ENCODE peak calls at places on chromosomes 6 and 20, in ten cellular contexts. One of them, this sample, is unnamed.

GRCh38 chr20:62219101-62219991 is 732 bp downstream of the HRH3 start:
- DNase-seq in choroid plexus epithelial cell: peak
- DNase-seq in astrocyte of the cerebellum: no peak
- DNase-seq in dorsolateral prefrontal cortex: no peak
- DNase-seq in iPS DF 6.9: no peak
- DNase-seq in stomach: no peak
- DNase-seq in CD8-positive, alpha-beta memory T cell: no peak
- DNase-seq in endothelial cell of umbilical vein: no peak
- DNase-seq in tibial artery: no peak
- DNase-seq in astrocyte of the spinal cord: no peak
- DNase-seq in this sample: no peak

GRCh38 chr6:51462896-51463679 is 624.3 kb downstream of the PKHD1 start:
- DNase-seq in choroid plexus epithelial cell: no peak
- DNase-seq in astrocyte of the cerebellum: no peak
- DNase-seq in dorsolateral prefrontal cortex: no peak
- DNase-seq in iPS DF 6.9: no peak
- DNase-seq in stomach: no peak
- DNase-seq in CD8-positive, alpha-beta memory T cell: no peak
- DNase-seq in endothelial cell of umbilical vein: no peak
- DNase-seq in tibial artery: no peak
- DNase-seq in astrocyte of the spinal cord: no peak
- DNase-seq in this sample: no peak

GRCh38 chr6:88561034-88561973 is 395.2 kb upstream of the CNR1 start:
- DNase-seq in choroid plexus epithelial cell: no peak
- DNase-seq in astrocyte of the cerebellum: no peak
- DNase-seq in dorsolateral prefrontal cortex: no peak
- DNase-seq in iPS DF 6.9: no peak
- DNase-seq in stomach: no peak
- DNase-seq in CD8-positive, alpha-beta memory T cell: no peak
- DNase-seq in endothelial cell of umbilical vein: no peak
- DNase-seq in tibial artery: no peak
- DNase-seq in astrocyte of the spinal cord: no peak
- DNase-seq in this sample: no peak

GRCh38 chr6:69871107-69871506 is 4.8 kb downstream of the COL19A1 start:
- DNase-seq in choroid plexus epithelial cell: no peak
- DNase-seq in astrocyte of the cerebellum: no peak
- DNase-seq in dorsolateral prefrontal cortex: no peak
- DNase-seq in iPS DF 6.9: no peak
- DNase-seq in stomach: no peak
- DNase-seq in CD8-positive, alpha-beta memory T cell: no peak
- DNase-seq in endothelial cell of umbilical vein: no peak
- DNase-seq in tibial artery: no peak
- DNase-seq in astrocyte of the spinal cord: no peak
- DNase-seq in this sample: no peak

GRCh38 chr6:4358414-4359107 is 223.2 kb upstream of the ECI2 start:
- DNase-seq in choroid plexus epithelial cell: peak
- DNase-seq in astrocyte of the cerebellum: peak
- DNase-seq in dorsolateral prefrontal cortex: peak
- DNase-seq in iPS DF 6.9: peak
- DNase-seq in stomach: peak
- DNase-seq in CD8-positive, alpha-beta memory T cell: no peak
- DNase-seq in endothelial cell of umbilical vein: peak
- DNase-seq in tibial artery: peak
- DNase-seq in astrocyte of the spinal cord: peak
- DNase-seq in this sample: peak

GRCh38 chr6:113350521-113350920 is 506.6 kb upstream of the MARCKS start:
- DNase-seq in choroid plexus epithelial cell: peak
- DNase-seq in astrocyte of the cerebellum: no peak
- DNase-seq in dorsolateral prefrontal cortex: no peak
- DNase-seq in iPS DF 6.9: no peak
- DNase-seq in stomach: no peak
- DNase-seq in CD8-positive, alpha-beta memory T cell: no peak
- DNase-seq in endothelial cell of umbilical vein: no peak
- DNase-seq in tibial artery: no peak
- DNase-seq in astrocyte of the spinal cord: no peak
- DNase-seq in this sample: no peak

GRCh38 chr20:62202083-62202395 is 18.0 kb downstream of the HRH3 start:
- DNase-seq in choroid plexus epithelial cell: no peak
- DNase-seq in astrocyte of the cerebellum: no peak
- DNase-seq in dorsolateral prefrontal cortex: no peak
- DNase-seq in iPS DF 6.9: no peak
- DNase-seq in stomach: no peak
- DNase-seq in CD8-positive, alpha-beta memory T cell: no peak
- DNase-seq in endothelial cell of umbilical vein: no peak
- DNase-seq in tibial artery: no peak
- DNase-seq in astrocyte of the spinal cord: no peak
- DNase-seq in this sample: no peak

GRCh38 chr20:2301164-2301622 is 5.4 kb downstream of the TGM3 start:
- DNase-seq in choroid plexus epithelial cell: no peak
- DNase-seq in astrocyte of the cerebellum: no peak
- DNase-seq in dorsolateral prefrontal cortex: no peak
- DNase-seq in iPS DF 6.9: no peak
- DNase-seq in stomach: no peak
- DNase-seq in CD8-positive, alpha-beta memory T cell: no peak
- DNase-seq in endothelial cell of umbilical vein: no peak
- DNase-seq in tibial artery: peak
- DNase-seq in astrocyte of the spinal cord: no peak
- DNase-seq in this sample: peak

GRCh38 chr20:50758992-50759391 is 27.6 kb downstream of the PARD6B start:
- DNase-seq in choroid plexus epithelial cell: no peak
- DNase-seq in astrocyte of the cerebellum: no peak
- DNase-seq in dorsolateral prefrontal cortex: no peak
- DNase-seq in iPS DF 6.9: no peak
- DNase-seq in stomach: no peak
- DNase-seq in CD8-positive, alpha-beta memory T cell: no peak
- DNase-seq in endothelial cell of umbilical vein: no peak
- DNase-seq in tibial artery: no peak
- DNase-seq in astrocyte of the spinal cord: no peak
- DNase-seq in this sample: no peak

GRCh38 chr20:11895832-11896484 is 21.7 kb upstream of the BTBD3 start:
- DNase-seq in choroid plexus epithelial cell: peak
- DNase-seq in astrocyte of the cerebellum: no peak
- DNase-seq in dorsolateral prefrontal cortex: no peak
- DNase-seq in iPS DF 6.9: no peak
- DNase-seq in stomach: no peak
- DNase-seq in CD8-positive, alpha-beta memory T cell: no peak
- DNase-seq in endothelial cell of umbilical vein: no peak
- DNase-seq in tibial artery: no peak
- DNase-seq in astrocyte of the spinal cord: peak
- DNase-seq in this sample: no peak

GRCh38 chr6:83431545-83432165 is 804 bp upstream of the ME1 start:
- DNase-seq in choroid plexus epithelial cell: no peak
- DNase-seq in astrocyte of the cerebellum: no peak
- DNase-seq in dorsolateral prefrontal cortex: no peak
- DNase-seq in iPS DF 6.9: no peak
- DNase-seq in stomach: peak
- DNase-seq in CD8-positive, alpha-beta memory T cell: no peak
- DNase-seq in endothelial cell of umbilical vein: no peak
- DNase-seq in tibial artery: no peak
- DNase-seq in astrocyte of the spinal cord: no peak
- DNase-seq in this sample: peak

GRCh38 chr6:144853603-144854002 is 568.5 kb downstream of the UTRN start:
- DNase-seq in choroid plexus epithelial cell: no peak
- DNase-seq in astrocyte of the cerebellum: no peak
- DNase-seq in dorsolateral prefrontal cortex: no peak
- DNase-seq in iPS DF 6.9: no peak
- DNase-seq in stomach: no peak
- DNase-seq in CD8-positive, alpha-beta memory T cell: no peak
- DNase-seq in endothelial cell of umbilical vein: no peak
- DNase-seq in tibial artery: no peak
- DNase-seq in astrocyte of the spinal cord: no peak
- DNase-seq in this sample: no peak

GRCh38 chr6:144695858-144696533 is 410.9 kb downstream of the UTRN start:
- DNase-seq in choroid plexus epithelial cell: no peak
- DNase-seq in astrocyte of the cerebellum: no peak
- DNase-seq in dorsolateral prefrontal cortex: no peak
- DNase-seq in iPS DF 6.9: no peak
- DNase-seq in stomach: no peak
- DNase-seq in CD8-positive, alpha-beta memory T cell: no peak
- DNase-seq in endothelial cell of umbilical vein: no peak
- DNase-seq in tibial artery: no peak
- DNase-seq in astrocyte of the spinal cord: no peak
- DNase-seq in this sample: no peak

GRCh38 chr6:98601697-98602096 is 232.7 kb upstream of the POU3F2 start:
- DNase-seq in choroid plexus epithelial cell: no peak
- DNase-seq in astrocyte of the cerebellum: no peak
- DNase-seq in dorsolateral prefrontal cortex: no peak
- DNase-seq in iPS DF 6.9: no peak
- DNase-seq in stomach: no peak
- DNase-seq in CD8-positive, alpha-beta memory T cell: no peak
- DNase-seq in endothelial cell of umbilical vein: no peak
- DNase-seq in tibial artery: no peak
- DNase-seq in astrocyte of the spinal cord: no peak
- DNase-seq in this sample: no peak

GRCh38 chr6:128173290-128173689 is 272.4 kb upstream of the THEMIS start:
- DNase-seq in choroid plexus epithelial cell: peak
- DNase-seq in astrocyte of the cerebellum: no peak
- DNase-seq in dorsolateral prefrontal cortex: no peak
- DNase-seq in iPS DF 6.9: no peak
- DNase-seq in stomach: no peak
- DNase-seq in CD8-positive, alpha-beta memory T cell: no peak
- DNase-seq in endothelial cell of umbilical vein: no peak
- DNase-seq in tibial artery: no peak
- DNase-seq in astrocyte of the spinal cord: no peak
- DNase-seq in this sample: no peak

GRCh38 chr6:130527173-130527572 is 161.4 kb downstream of the TMEM200A start:
- DNase-seq in choroid plexus epithelial cell: no peak
- DNase-seq in astrocyte of the cerebellum: no peak
- DNase-seq in dorsolateral prefrontal cortex: no peak
- DNase-seq in iPS DF 6.9: no peak
- DNase-seq in stomach: no peak
- DNase-seq in CD8-positive, alpha-beta memory T cell: no peak
- DNase-seq in endothelial cell of umbilical vein: no peak
- DNase-seq in tibial artery: no peak
- DNase-seq in astrocyte of the spinal cord: no peak
- DNase-seq in this sample: no peak
- H3K4me3 ChIP-seq in choroid plexus epithelial cell: no peak
- H3K4me3 ChIP-seq in astrocyte of the cerebellum: no peak
- H3K4me3 ChIP-seq in dorsolateral prefrontal cortex: no peak
- H3K4me3 ChIP-seq in iPS DF 6.9: no peak
- H3K4me3 ChIP-seq in stomach: no peak
- H3K4me3 ChIP-seq in CD8-positive, alpha-beta memory T cell: no peak
- H3K4me3 ChIP-seq in endothelial cell of umbilical vein: no peak
- H3K4me3 ChIP-seq in tibial artery: no peak
- H3K4me3 ChIP-seq in astrocyte of the spinal cord: no peak
- H3K4me3 ChIP-seq in this sample: no peak

GRCh38 chr20:44208165-44208564 is 2.4 kb downstream of the OSER1 start:
- DNase-seq in choroid plexus epithelial cell: no peak
- DNase-seq in astrocyte of the cerebellum: no peak
- DNase-seq in dorsolateral prefrontal cortex: no peak
- DNase-seq in iPS DF 6.9: no peak
- DNase-seq in stomach: no peak
- DNase-seq in CD8-positive, alpha-beta memory T cell: no peak
- DNase-seq in endothelial cell of umbilical vein: no peak
- DNase-seq in tibial artery: no peak
- DNase-seq in astrocyte of the spinal cord: no peak
- DNase-seq in this sample: no peak
- H3K4me3 ChIP-seq in choroid plexus epithelial cell: no peak
- H3K4me3 ChIP-seq in astrocyte of the cerebellum: no peak
- H3K4me3 ChIP-seq in dorsolateral prefrontal cortex: no peak
- H3K4me3 ChIP-seq in iPS DF 6.9: no peak
- H3K4me3 ChIP-seq in stomach: peak
- H3K4me3 ChIP-seq in CD8-positive, alpha-beta memory T cell: no peak
- H3K4me3 ChIP-seq in endothelial cell of umbilical vein: no peak
- H3K4me3 ChIP-seq in tibial artery: peak
- H3K4me3 ChIP-seq in astrocyte of the spinal cord: no peak
- H3K4me3 ChIP-seq in this sample: peak

DNA sequence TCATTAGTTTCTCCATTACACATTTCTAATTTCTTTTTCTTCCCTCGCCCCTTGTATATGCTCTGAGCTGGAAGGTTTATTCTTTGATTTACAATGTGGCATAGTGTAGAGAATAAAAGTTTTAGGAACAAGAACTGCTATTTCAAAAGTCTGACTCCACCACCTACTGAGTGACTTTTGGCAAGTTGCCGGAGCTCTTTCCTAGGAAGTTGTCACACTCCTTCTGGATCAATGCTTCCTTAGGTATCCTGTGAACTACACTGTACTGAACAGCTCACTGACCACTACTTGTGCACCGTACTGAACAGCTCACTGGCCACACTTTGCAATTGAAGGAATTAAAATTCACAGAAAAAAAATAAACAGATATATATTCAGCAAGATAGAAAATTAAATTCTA is 458.2 kb downstream of the FRK start:
- DNase-seq in choroid plexus epithelial cell: no peak
- DNase-seq in astrocyte of the cerebellum: peak
- DNase-seq in dorsolateral prefrontal cortex: no peak
- DNase-seq in iPS DF 6.9: no peak
- DNase-seq in stomach: no peak
- DNase-seq in CD8-positive, alpha-beta memory T cell: no peak
- DNase-seq in endothelial cell of umbilical vein: no peak
- DNase-seq in tibial artery: no peak
- DNase-seq in astrocyte of the spinal cord: no peak
- DNase-seq in this sample: no peak
- H3K4me3 ChIP-seq in choroid plexus epithelial cell: no peak
- H3K4me3 ChIP-seq in astrocyte of the cerebellum: no peak
- H3K4me3 ChIP-seq in dorsolateral prefrontal cortex: no peak
- H3K4me3 ChIP-seq in iPS DF 6.9: no peak
- H3K4me3 ChIP-seq in stomach: no peak
- H3K4me3 ChIP-seq in CD8-positive, alpha-beta memory T cell: no peak
- H3K4me3 ChIP-seq in endothelial cell of umbilical vein: no peak
- H3K4me3 ChIP-seq in tibial artery: no peak
- H3K4me3 ChIP-seq in astrocyte of the spinal cord: no peak
- H3K4me3 ChIP-seq in this sample: no peak

GRCh38 chr20:330233-331149 is 5.1 kb downstream of the SOX12 start:
- DNase-seq in choroid plexus epithelial cell: peak
- DNase-seq in astrocyte of the cerebellum: no peak
- DNase-seq in dorsolateral prefrontal cortex: peak
- DNase-seq in iPS DF 6.9: no peak
- DNase-seq in stomach: peak
- DNase-seq in CD8-positive, alpha-beta memory T cell: peak
- DNase-seq in endothelial cell of umbilical vein: peak
- DNase-seq in tibial artery: no peak
- DNase-seq in astrocyte of the spinal cord: peak
- DNase-seq in this sample: no peak

GRCh38 chr20:328596-329324 is 3.4 kb downstream of the SOX12 start:
- DNase-seq in choroid plexus epithelial cell: no peak
- DNase-seq in astrocyte of the cerebellum: no peak
- DNase-seq in dorsolateral prefrontal cortex: no peak
- DNase-seq in iPS DF 6.9: no peak
- DNase-seq in stomach: no peak
- DNase-seq in CD8-positive, alpha-beta memory T cell: no peak
- DNase-seq in endothelial cell of umbilical vein: no peak
- DNase-seq in tibial artery: no peak
- DNase-seq in astrocyte of the spinal cord: no peak
- DNase-seq in this sample: no peak

GRCh38 chr20:329851-330232 is 4.5 kb downstream of the SOX12 start:
- DNase-seq in choroid plexus epithelial cell: no peak
- DNase-seq in astrocyte of the cerebellum: no peak
- DNase-seq in dorsolateral prefrontal cortex: no peak
- DNase-seq in iPS DF 6.9: no peak
- DNase-seq in stomach: no peak
- DNase-seq in CD8-positive, alpha-beta memory T cell: no peak
- DNase-seq in endothelial cell of umbilical vein: no peak
- DNase-seq in tibial artery: no peak
- DNase-seq in astrocyte of the spinal cord: no peak
- DNase-seq in this sample: peak

GRCh38 chr20:327946-328563 is 2.7 kb downstream of the SOX12 start:
- DNase-seq in choroid plexus epithelial cell: peak
- DNase-seq in astrocyte of the cerebellum: no peak
- DNase-seq in dorsolateral prefrontal cortex: no peak
- DNase-seq in iPS DF 6.9: no peak
- DNase-seq in stomach: no peak
- DNase-seq in CD8-positive, alpha-beta memory T cell: no peak
- DNase-seq in endothelial cell of umbilical vein: peak
- DNase-seq in tibial artery: no peak
- DNase-seq in astrocyte of the spinal cord: no peak
- DNase-seq in this sample: no peak

GRCh38 chr20:329325-329695 is 4.0 kb downstream of the SOX12 start:
- DNase-seq in choroid plexus epithelial cell: no peak
- DNase-seq in astrocyte of the cerebellum: no peak
- DNase-seq in dorsolateral prefrontal cortex: no peak
- DNase-seq in iPS DF 6.9: no peak
- DNase-seq in stomach: no peak
- DNase-seq in CD8-positive, alpha-beta memory T cell: no peak
- DNase-seq in endothelial cell of umbilical vein: peak
- DNase-seq in tibial artery: no peak
- DNase-seq in astrocyte of the spinal cord: no peak
- DNase-seq in this sample: no peak
- H3K4me3 ChIP-seq in choroid plexus epithelial cell: no peak
- H3K4me3 ChIP-seq in astrocyte of the cerebellum: no peak
- H3K4me3 ChIP-seq in dorsolateral prefrontal cortex: no peak
- H3K4me3 ChIP-seq in iPS DF 6.9: no peak
- H3K4me3 ChIP-seq in stomach: no peak
- H3K4me3 ChIP-seq in CD8-positive, alpha-beta memory T cell: no peak
- H3K4me3 ChIP-seq in endothelial cell of umbilical vein: no peak
- H3K4me3 ChIP-seq in tibial artery: no peak
- H3K4me3 ChIP-seq in astrocyte of the spinal cord: no peak
- H3K4me3 ChIP-seq in this sample: no peak